ENCODE peak calls at places on chromosomes 16 and 17, in ten cellular contexts. L is GM19239; T is posterior vena cava; B is C1 segment of cervical spinal cord; Q is hippocampal formation; S is NCI-H2081; E is stimulated activated CD4-positive, alpha-beta T cell treated with anti-CD3 and anti-CD28 coated beads, TNF-alpha, amount 100 ng/mL, for 1 hour; K is stimulated activated CD8-positive, alpha-beta memory T cell treated with anti-CD3 and anti-CD28 coated beads, Interleukin-7, amount 100 ng/mL, for 1 hour; F is iPS-NIHi11; C is NCI-H460. D is an unnamed sample.

GRCh38 chr16:2093793-2094192 is 41.9 kb downstream of the PKD1 start:
- DNase-seq in F (no peak), B (no peak), E (no peak), L (no peak), Q (no peak), S (no peak), C (no peak), K (no peak), T (no peak), D (no peak)

GRCh38 chr16:72284042-72284789 is 112.3 kb upstream of the PMFBP1 start:
- DNase-seq in E (no peak), T (no peak), L (no peak), C (no peak), Q (no peak), B (no peak), K (no peak), F (no peak), S (no peak), D (no peak)

GRCh38 chr16:84635702-84636101 is 12.6 kb upstream of the KLHL36 start:
- DNase-seq in L (no peak), S (no peak), E (no peak), B (no peak), Q (no peak), C (no peak), K (no peak), F (no peak), T (no peak), D (no peak)

GRCh38 chr16:11571549-11571948 is 15.2 kb downstream of the LITAF start:
- DNase-seq in S (no peak), B (no peak), L (no peak), Q (no peak), K (no peak), T (peak), F (no peak), C (no peak), E (no peak), D (no peak)

GRCh38 chr17:16515933-16516332 is 23.9 kb upstream of the LRRC75A start:
- DNase-seq in C (no peak), Q (no peak), L (no peak), T (no peak), F (no peak), K (no peak), B (no peak), S (no peak), E (no peak), D (no peak)

GRCh38 chr16:84819644-84820304 is at the start of gene CRISPLD2:
- DNase-seq in F (peak), K (peak), E (peak), C (peak), Q (peak), T (peak), L (peak), B (no peak), S (peak), D (peak)

GRCh38 chr17:18185391-18185790 is 1.8 kb downstream of the ALKBH5 start:
- DNase-seq in F (no peak), L (no peak), T (no peak), E (no peak), B (no peak), C (no peak), S (no peak), Q (no peak), K (no peak), D (no peak)

GRCh38 chr17:31869031-31869430 is 10.0 kb upstream of the COPRS start:
- DNase-seq in Q (no peak), K (no peak), L (no peak), T (no peak), E (no peak), F (no peak), C (no peak), B (no peak), S (no peak), D (no peak)

GRCh38 chr17:66525338-66525737 is 222.9 kb downstream of the PRKCA start:
- DNase-seq in K (no peak), C (no peak), F (no peak), B (no peak), Q (no peak), T (no peak), S (no peak), E (no peak), L (no peak), D (no peak)

GRCh38 chr16:24652209-24652712 is 77.2 kb upstream of the TNRC6A start:
- DNase-seq in S (no peak), C (no peak), L (no peak), Q (no peak), T (no peak), B (no peak), F (no peak), E (no peak), K (no peak), D (no peak)